ENCODE peak calls at places on chromosomes 12 and 14, in nine cellular contexts. One of them, this sample, is unnamed.

GRCh38 chr14:61215222-61216010 is 65.7 kb downstream of the TMEM30B start:
- DNase-seq in astrocyte of the spinal cord: no peak
- DNase-seq in T-helper 17 cell: no peak
- DNase-seq in globus pallidus: no peak
- DNase-seq in pancreas: no peak
- DNase-seq in GOT3: no peak
- DNase-seq in anterior cingulate cortex: no peak
- DNase-seq in NCI-H510A: no peak
- DNase-seq in NCI-H1092 treated with DMSO at 0.1 percent for 48 hours: no peak
- DNase-seq in this sample: no peak

GRCh38 chr14:93987376-93987775 is 9.7 kb upstream of the CCDC197 start:
- DNase-seq in astrocyte of the spinal cord: no peak
- DNase-seq in T-helper 17 cell: no peak
- DNase-seq in globus pallidus: no peak
- DNase-seq in pancreas: no peak
- DNase-seq in GOT3: no peak
- DNase-seq in anterior cingulate cortex: no peak
- DNase-seq in NCI-H510A: no peak
- DNase-seq in NCI-H1092 treated with DMSO at 0.1 percent for 48 hours: no peak
- DNase-seq in this sample: no peak

GRCh38 chr14:88212691-88213090 is 110.4 kb downstream of the KCNK10 start:
- DNase-seq in astrocyte of the spinal cord: no peak
- DNase-seq in T-helper 17 cell: no peak
- DNase-seq in globus pallidus: no peak
- DNase-seq in pancreas: no peak
- DNase-seq in GOT3: no peak
- DNase-seq in anterior cingulate cortex: no peak
- DNase-seq in NCI-H510A: no peak
- DNase-seq in NCI-H1092 treated with DMSO at 0.1 percent for 48 hours: no peak
- DNase-seq in this sample: no peak

GRCh38 chr14:79631276-79631675 is 580.0 kb downstream of the DIO2 start:
- DNase-seq in astrocyte of the spinal cord: no peak
- DNase-seq in T-helper 17 cell: no peak
- DNase-seq in globus pallidus: no peak
- DNase-seq in pancreas: peak
- DNase-seq in GOT3: no peak
- DNase-seq in anterior cingulate cortex: no peak
- DNase-seq in NCI-H510A: no peak
- DNase-seq in NCI-H1092 treated with DMSO at 0.1 percent for 48 hours: no peak
- DNase-seq in this sample: no peak

GRCh38 chr14:34211732-34212131 is 250.3 kb downstream of the SPTSSA start:
- DNase-seq in astrocyte of the spinal cord: no peak
- DNase-seq in T-helper 17 cell: no peak
- DNase-seq in globus pallidus: no peak
- DNase-seq in pancreas: no peak
- DNase-seq in GOT3: no peak
- DNase-seq in anterior cingulate cortex: no peak
- DNase-seq in NCI-H510A: no peak
- DNase-seq in NCI-H1092 treated with DMSO at 0.1 percent for 48 hours: no peak
- DNase-seq in this sample: no peak

GRCh38 chr14:29262979-29263378 is 496.4 kb downstream of the FOXG1 start:
- DNase-seq in astrocyte of the spinal cord: no peak
- DNase-seq in T-helper 17 cell: no peak
- DNase-seq in globus pallidus: no peak
- DNase-seq in pancreas: no peak
- DNase-seq in GOT3: no peak
- DNase-seq in anterior cingulate cortex: no peak
- DNase-seq in NCI-H510A: no peak
- DNase-seq in NCI-H1092 treated with DMSO at 0.1 percent for 48 hours: no peak
- DNase-seq in this sample: no peak

GRCh38 chr12:1628671-1629337 is at the start of gene WNT5B:
- DNase-seq in astrocyte of the spinal cord: no peak
- DNase-seq in T-helper 17 cell: no peak
- DNase-seq in globus pallidus: no peak
- DNase-seq in pancreas: no peak
- DNase-seq in GOT3: no peak
- DNase-seq in anterior cingulate cortex: no peak
- DNase-seq in NCI-H510A: no peak
- DNase-seq in NCI-H1092 treated with DMSO at 0.1 percent for 48 hours: no peak
- DNase-seq in this sample: no peak

GRCh38 chr14:31934767-31935266 is 142.3 kb upstream of the ARHGAP5 start:
- DNase-seq in astrocyte of the spinal cord: peak
- DNase-seq in T-helper 17 cell: no peak
- DNase-seq in globus pallidus: peak
- DNase-seq in pancreas: no peak
- DNase-seq in GOT3: no peak
- DNase-seq in anterior cingulate cortex: no peak
- DNase-seq in NCI-H510A: peak
- DNase-seq in NCI-H1092 treated with DMSO at 0.1 percent for 48 hours: peak
- DNase-seq in this sample: no peak

GRCh38 chr14:37114039-37114438 is 58.4 kb downstream of the SLC25A21 start:
- DNase-seq in astrocyte of the spinal cord: no peak
- DNase-seq in T-helper 17 cell: no peak
- DNase-seq in globus pallidus: no peak
- DNase-seq in pancreas: no peak
- DNase-seq in GOT3: no peak
- DNase-seq in anterior cingulate cortex: no peak
- DNase-seq in NCI-H510A: no peak
- DNase-seq in NCI-H1092 treated with DMSO at 0.1 percent for 48 hours: no peak
- DNase-seq in this sample: no peak

GRCh38 chr14:60618200-60618599 is 31.1 kb downstream of the SIX1 start:
- DNase-seq in astrocyte of the spinal cord: no peak
- DNase-seq in T-helper 17 cell: no peak
- DNase-seq in globus pallidus: no peak
- DNase-seq in pancreas: no peak
- DNase-seq in GOT3: no peak
- DNase-seq in anterior cingulate cortex: no peak
- DNase-seq in NCI-H510A: peak
- DNase-seq in NCI-H1092 treated with DMSO at 0.1 percent for 48 hours: peak
- DNase-seq in this sample: peak

GRCh38 chr12:105888696-105889095 is 250.1 kb downstream of the NUAK1 start:
- DNase-seq in astrocyte of the spinal cord: peak
- DNase-seq in T-helper 17 cell: no peak
- DNase-seq in globus pallidus: no peak
- DNase-seq in pancreas: no peak
- DNase-seq in GOT3: no peak
- DNase-seq in anterior cingulate cortex: no peak
- DNase-seq in NCI-H510A: no peak
- DNase-seq in NCI-H1092 treated with DMSO at 0.1 percent for 48 hours: no peak
- DNase-seq in this sample: no peak

GRCh38 chr12:11650279-11650696 is 814 bp downstream of the ETV6 start:
- DNase-seq in astrocyte of the spinal cord: no peak
- DNase-seq in T-helper 17 cell: no peak
- DNase-seq in globus pallidus: no peak
- DNase-seq in pancreas: peak
- DNase-seq in GOT3: no peak
- DNase-seq in anterior cingulate cortex: no peak
- DNase-seq in NCI-H510A: no peak
- DNase-seq in NCI-H1092 treated with DMSO at 0.1 percent for 48 hours: no peak
- DNase-seq in this sample: no peak

GRCh38 chr14:73149753-73150152 is 13.4 kb downstream of the PSEN1 start:
- DNase-seq in astrocyte of the spinal cord: no peak
- DNase-seq in T-helper 17 cell: no peak
- DNase-seq in globus pallidus: no peak
- DNase-seq in pancreas: no peak
- DNase-seq in GOT3: no peak
- DNase-seq in anterior cingulate cortex: no peak
- DNase-seq in NCI-H510A: no peak
- DNase-seq in NCI-H1092 treated with DMSO at 0.1 percent for 48 hours: no peak
- DNase-seq in this sample: no peak

GRCh38 chr12:75571204-75571603 is 59.8 kb upstream of the KRR1 start:
- DNase-seq in astrocyte of the spinal cord: no peak
- DNase-seq in T-helper 17 cell: no peak
- DNase-seq in globus pallidus: peak
- DNase-seq in pancreas: no peak
- DNase-seq in GOT3: no peak
- DNase-seq in anterior cingulate cortex: no peak
- DNase-seq in NCI-H510A: no peak
- DNase-seq in NCI-H1092 treated with DMSO at 0.1 percent for 48 hours: peak
- DNase-seq in this sample: no peak

GRCh38 chr12:130655010-130655409 is 61.1 kb downstream of the RIMBP2 start:
- DNase-seq in astrocyte of the spinal cord: no peak
- DNase-seq in T-helper 17 cell: no peak
- DNase-seq in globus pallidus: no peak
- DNase-seq in pancreas: no peak
- DNase-seq in GOT3: no peak
- DNase-seq in anterior cingulate cortex: no peak
- DNase-seq in NCI-H510A: no peak
- DNase-seq in NCI-H1092 treated with DMSO at 0.1 percent for 48 hours: no peak
- DNase-seq in this sample: no peak

GRCh38 chr14:31510222-31510621 is 22.4 kb upstream of the GPR33 start:
- DNase-seq in astrocyte of the spinal cord: peak
- DNase-seq in T-helper 17 cell: no peak
- DNase-seq in globus pallidus: peak
- DNase-seq in pancreas: no peak
- DNase-seq in GOT3: no peak
- DNase-seq in anterior cingulate cortex: no peak
- DNase-seq in NCI-H510A: no peak
- DNase-seq in NCI-H1092 treated with DMSO at 0.1 percent for 48 hours: peak
- DNase-seq in this sample: no peak

GRCh38 chr14:28762949-28763313 is 3.7 kb upstream of the FOXG1 start:
- DNase-seq in astrocyte of the spinal cord: no peak
- DNase-seq in T-helper 17 cell: no peak
- DNase-seq in globus pallidus: no peak
- DNase-seq in pancreas: no peak
- DNase-seq in GOT3: no peak
- DNase-seq in anterior cingulate cortex: no peak
- DNase-seq in NCI-H510A: no peak
- DNase-seq in NCI-H1092 treated with DMSO at 0.1 percent for 48 hours: no peak
- DNase-seq in this sample: no peak

GRCh38 chr12:80193900-80194299 is 94.6 kb downstream of the OTOGL start:
- DNase-seq in astrocyte of the spinal cord: no peak
- DNase-seq in T-helper 17 cell: no peak
- DNase-seq in globus pallidus: no peak
- DNase-seq in pancreas: no peak
- DNase-seq in GOT3: no peak
- DNase-seq in anterior cingulate cortex: no peak
- DNase-seq in NCI-H510A: no peak
- DNase-seq in NCI-H1092 treated with DMSO at 0.1 percent for 48 hours: no peak
- DNase-seq in this sample: no peak

GRCh38 chr14:54488318-54488645 is 498 bp downstream of the GMFB start:
- DNase-seq in astrocyte of the spinal cord: no peak
- DNase-seq in T-helper 17 cell: no peak
- DNase-seq in globus pallidus: no peak
- DNase-seq in pancreas: no peak
- DNase-seq in GOT3: no peak
- DNase-seq in anterior cingulate cortex: no peak
- DNase-seq in NCI-H510A: no peak
- DNase-seq in NCI-H1092 treated with DMSO at 0.1 percent for 48 hours: no peak
- DNase-seq in this sample: no peak

GRCh38 chr14:103087343-103087835 is 3.4 kb downstream of the LBHD2 start:
- DNase-seq in astrocyte of the spinal cord: no peak
- DNase-seq in T-helper 17 cell: no peak
- DNase-seq in globus pallidus: no peak
- DNase-seq in pancreas: no peak
- DNase-seq in GOT3: no peak
- DNase-seq in anterior cingulate cortex: no peak
- DNase-seq in NCI-H510A: no peak
- DNase-seq in NCI-H1092 treated with DMSO at 0.1 percent for 48 hours: no peak
- DNase-seq in this sample: no peak

GRCh38 chr14:102154121-102154520 is 14.4 kb downstream of the WDR20 start:
- DNase-seq in astrocyte of the spinal cord: no peak
- DNase-seq in T-helper 17 cell: no peak
- DNase-seq in globus pallidus: no peak
- DNase-seq in pancreas: no peak
- DNase-seq in GOT3: no peak
- DNase-seq in anterior cingulate cortex: no peak
- DNase-seq in NCI-H510A: no peak
- DNase-seq in NCI-H1092 treated with DMSO at 0.1 percent for 48 hours: no peak
- DNase-seq in this sample: no peak

GRCh38 chr14:55411426-55412389 is at the start of gene ATG14:
- DNase-seq in astrocyte of the spinal cord: peak
- DNase-seq in T-helper 17 cell: peak
- DNase-seq in globus pallidus: peak
- DNase-seq in pancreas: peak
- DNase-seq in GOT3: no peak
- DNase-seq in anterior cingulate cortex: peak
- DNase-seq in NCI-H510A: peak
- DNase-seq in NCI-H1092 treated with DMSO at 0.1 percent for 48 hours: peak
- DNase-seq in this sample: peak

GRCh38 chr12:5173511-5174011 is 129.9 kb downstream of the KCNA5 start:
- DNase-seq in astrocyte of the spinal cord: no peak
- DNase-seq in T-helper 17 cell: no peak
- DNase-seq in globus pallidus: no peak
- DNase-seq in pancreas: no peak
- DNase-seq in GOT3: no peak
- DNase-seq in anterior cingulate cortex: no peak
- DNase-seq in NCI-H510A: no peak
- DNase-seq in NCI-H1092 treated with DMSO at 0.1 percent for 48 hours: no peak
- DNase-seq in this sample: no peak

GRCh38 chr12:779745-780734 is 27.7 kb downstream of the WNK1 start:
- DNase-seq in astrocyte of the spinal cord: peak
- DNase-seq in T-helper 17 cell: no peak
- DNase-seq in globus pallidus: no peak
- DNase-seq in pancreas: no peak
- DNase-seq in GOT3: no peak
- DNase-seq in anterior cingulate cortex: no peak
- DNase-seq in NCI-H510A: no peak
- DNase-seq in NCI-H1092 treated with DMSO at 0.1 percent for 48 hours: peak
- DNase-seq in this sample: no peak

GRCh38 chr14:100425454-100425814 is 102.3 kb downstream of the SLC25A47 start:
- DNase-seq in astrocyte of the spinal cord: no peak
- DNase-seq in T-helper 17 cell: no peak
- DNase-seq in globus pallidus: no peak
- DNase-seq in pancreas: no peak
- DNase-seq in GOT3: no peak
- DNase-seq in anterior cingulate cortex: no peak
- DNase-seq in NCI-H510A: no peak
- DNase-seq in NCI-H1092 treated with DMSO at 0.1 percent for 48 hours: no peak
- DNase-seq in this sample: no peak

GRCh38 chr12:95574030-95574429 is 22.8 kb upstream of the USP44 start:
- DNase-seq in astrocyte of the spinal cord: no peak
- DNase-seq in T-helper 17 cell: no peak
- DNase-seq in globus pallidus: no peak
- DNase-seq in pancreas: no peak
- DNase-seq in GOT3: no peak
- DNase-seq in anterior cingulate cortex: no peak
- DNase-seq in NCI-H510A: no peak
- DNase-seq in NCI-H1092 treated with DMSO at 0.1 percent for 48 hours: no peak
- DNase-seq in this sample: no peak

This sample was measured in stomach.